ENCODE peak calls at places on chromosomes 7 and 10, in four cellular contexts. N, T, W and L are unnamed samples.

GRCh38 chr10:65793738-65794425 is 1132.0 kb upstream of the LRRTM3 start:
- DNase-seq in N (no peak), T (no peak), W (no peak), L (no peak)

GRCh38 chr10:122446668-122447410 is 7.6 kb upstream of the ARMS2 start:
- DNase-seq in N (no peak), T (no peak), W (no peak), L (no peak)

GRCh38 chr10:17438583-17438982 is 15.8 kb downstream of the ST8SIA6 start:
- DNase-seq in N (no peak), T (no peak), W (no peak), L (no peak)

GRCh38 chr7:29471444-29472138 is 92.0 kb upstream of the PRR15 start:
- DNase-seq in N (no peak), T (no peak), W (no peak), L (peak)

GRCh38 chr10:7756360-7756992 is 31.3 kb downstream of the KIN start:
- DNase-seq in N (no peak), T (no peak), W (no peak), L (no peak)

GRCh38 chr7:144386741-144387140 is 16.8 kb downstream of the NOBOX start:
- DNase-seq in N (no peak), T (no peak), W (no peak), L (no peak)

GRCh38 chr10:32149257-32149955 is 93.2 kb upstream of the KIF5B start:
- DNase-seq in N (peak), T (no peak), W (no peak), L (no peak)

GRCh38 chr7:128783143-128783799 is 7.7 kb upstream of the OPN1SW start:
- DNase-seq in N (no peak), T (no peak), W (no peak), L (peak)

GRCh38 chr7:30173058-30173897 is 38.5 kb downstream of the MTURN start:
- DNase-seq in N (no peak), T (peak), W (no peak), L (no peak)

GRCh38 chr10:132257271-132257670 is 50.5 kb downstream of the STK32C start:
- DNase-seq in N (no peak), T (no peak), W (peak), L (no peak)

GRCh38 chr10:88922041-88922440 is 30.5 kb downstream of the ACTA2 start:
- DNase-seq in N (no peak), T (no peak), W (no peak), L (no peak)

GRCh38 chr10:61760943-61761824 is 98.5 kb downstream of the CABCOCO1 start:
- DNase-seq in N (no peak), T (no peak), W (no peak), L (no peak)

GRCh38 chr7:70830426-70830825 is 301.5 kb upstream of the GALNT17 start:
- DNase-seq in N (no peak), T (no peak), W (no peak), L (no peak)

GRCh38 chr7:29331163-29331562 is 136.6 kb downstream of the CHN2 start:
- DNase-seq in N (no peak), T (no peak), W (no peak), L (no peak)

GRCh38 chr7:1920266-1920681 is 250.2 kb downstream of the ELFN1 start:
- DNase-seq in N (peak), T (no peak), W (peak), L (peak)

GRCh38 chr10:106027240-106027639 is 1137.3 kb downstream of the SORCS1 start:
- DNase-seq in N (no peak), T (no peak), W (no peak), L (no peak)

GRCh38 chr7:133705596-133705995 is 421.5 kb upstream of the LRGUK start:
- DNase-seq in N (no peak), T (no peak), W (no peak), L (no peak)

GRCh38 chr10:101038486-101038885 is 7.5 kb downstream of the SFXN3 start:
- DNase-seq in N (no peak), T (no peak), W (no peak), L (no peak)

GRCh38 chr10:73398024-73398423 is 15.8 kb downstream of the ANXA7 start:
- DNase-seq in N (no peak), T (no peak), W (no peak), L (no peak)

GRCh38 chr10:84539244-84539643 is 210.9 kb downstream of the CCSER2 start:
- DNase-seq in N (no peak), T (no peak), W (no peak), L (no peak)

GRCh38 chr10:90751107-90751997 is 106.5 kb downstream of the HTR7 start:
- DNase-seq in N (no peak), T (no peak), W (peak), L (no peak)

GRCh38 chr10:4198216-4198615 is 413.2 kb upstream of the KLF6 start:
- DNase-seq in N (no peak), T (no peak), W (no peak), L (no peak)

GRCh38 chr7:122767339-122767738 is 64.6 kb upstream of the RNF148 start:
- DNase-seq in N (no peak), T (no peak), W (no peak), L (no peak)

GRCh38 chr7:157737151-157738063 is 400.6 kb downstream of the DNAJB6 start:
- DNase-seq in N (no peak), T (no peak), W (no peak), L (no peak)

GRCh38 chr10:11473128-11473760 is 138.2 kb downstream of the USP6NL start:
- DNase-seq in N (no peak), T (no peak), W (no peak), L (no peak)

GRCh38 chr10:59337254-59337653 is 25.1 kb downstream of the FAM13C start:
- DNase-seq in N (no peak), T (no peak), W (no peak), L (no peak)

GRCh38 chr7:91089382-91089963 is 174.8 kb upstream of the FZD1 start:
- DNase-seq in N (no peak), T (no peak), W (no peak), L (no peak)

GRCh38 chr10:35712486-35712885 is 70.4 kb upstream of the FZD8 start:
- DNase-seq in N (no peak), T (no peak), W (no peak), L (no peak)

GRCh38 chr7:140476698-140477261 is 2.5 kb downstream of the MKRN1 start:
- DNase-seq in N (no peak), T (no peak), W (no peak), L (no peak)